ENCODE peak calls at places on chromosomes 13 and 19, in nine cellular contexts. One of them, this sample, is unnamed.

GRCh38 chr19:4297901-4298771 is 4.1 kb downstream of the TMIGD2 start:
- DNase-seq in ovary: no peak
- DNase-seq in lower lobe of right lung: no peak
- DNase-seq in cardiac muscle cell: no peak
- DNase-seq in pancreas: no peak
- DNase-seq in stomach: no peak
- DNase-seq in breast epithelium: no peak
- DNase-seq in left ventricle myocardium inferior: no peak
- DNase-seq in heart right ventricle: no peak
- DNase-seq in this sample: peak; percentile 43

GRCh38 chr13:43291289-43292055 is 268.1 kb downstream of the DNAJC15 start:
- DNase-seq in ovary: no peak
- DNase-seq in lower lobe of right lung: no peak
- DNase-seq in cardiac muscle cell: no peak
- DNase-seq in pancreas: no peak
- DNase-seq in stomach: no peak
- DNase-seq in breast epithelium: no peak
- DNase-seq in left ventricle myocardium inferior: no peak
- DNase-seq in heart right ventricle: no peak
- DNase-seq in this sample: no peak

GRCh38 chr19:1265611-1266115 is 3.5 kb upstream of the CIRBP start:
- DNase-seq in ovary: peak; percentile 75
- DNase-seq in lower lobe of right lung: peak; percentile 80
- DNase-seq in cardiac muscle cell: no peak
- DNase-seq in pancreas: no peak
- DNase-seq in stomach: no peak
- DNase-seq in breast epithelium: no peak
- DNase-seq in left ventricle myocardium inferior: peak; percentile 71
- DNase-seq in heart right ventricle: peak; percentile 63
- DNase-seq in this sample: peak; percentile 68

GRCh38 chr19:28632357-28633076 is 580.4 kb downstream of the UQCRFS1 start:
- DNase-seq in ovary: no peak
- DNase-seq in lower lobe of right lung: no peak
- DNase-seq in cardiac muscle cell: no peak
- DNase-seq in pancreas: no peak
- DNase-seq in stomach: no peak
- DNase-seq in breast epithelium: no peak
- DNase-seq in left ventricle myocardium inferior: no peak
- DNase-seq in heart right ventricle: no peak
- DNase-seq in this sample: no peak

GRCh38 chr13:95902736-95903135 is 150.5 kb downstream of the UGGT2 start:
- DNase-seq in ovary: no peak
- DNase-seq in lower lobe of right lung: no peak
- DNase-seq in cardiac muscle cell: no peak
- DNase-seq in pancreas: no peak
- DNase-seq in stomach: no peak
- DNase-seq in breast epithelium: no peak
- DNase-seq in left ventricle myocardium inferior: no peak
- DNase-seq in heart right ventricle: no peak
- DNase-seq in this sample: no peak

GRCh38 chr19:17872251-17873001 is 681 bp downstream of the SLC5A5 start:
- DNase-seq in ovary: no peak
- DNase-seq in lower lobe of right lung: no peak
- DNase-seq in cardiac muscle cell: no peak
- DNase-seq in pancreas: peak; percentile 72
- DNase-seq in stomach: no peak
- DNase-seq in breast epithelium: no peak
- DNase-seq in left ventricle myocardium inferior: no peak
- DNase-seq in heart right ventricle: no peak
- DNase-seq in this sample: no peak

GRCh38 chr13:74929436-74929835 is 552.5 kb downstream of the TBC1D4 start:
- DNase-seq in ovary: no peak
- DNase-seq in lower lobe of right lung: no peak
- DNase-seq in cardiac muscle cell: no peak
- DNase-seq in pancreas: no peak
- DNase-seq in stomach: no peak
- DNase-seq in breast epithelium: no peak
- DNase-seq in left ventricle myocardium inferior: no peak
- DNase-seq in heart right ventricle: no peak
- DNase-seq in this sample: no peak

GRCh38 chr13:96994030-96994848 is at the start of gene OXGR1:
- DNase-seq in ovary: no peak
- DNase-seq in lower lobe of right lung: peak; percentile 46
- DNase-seq in cardiac muscle cell: peak; percentile 11
- DNase-seq in pancreas: peak; percentile 71
- DNase-seq in stomach: no peak
- DNase-seq in breast epithelium: no peak
- DNase-seq in left ventricle myocardium inferior: no peak
- DNase-seq in heart right ventricle: no peak
- DNase-seq in this sample: peak; percentile 23

GRCh38 chr19:13872695-13873389 is 4.1 kb upstream of the NANOS3 start:
- DNase-seq in ovary: no peak
- DNase-seq in lower lobe of right lung: no peak
- DNase-seq in cardiac muscle cell: peak; percentile 70
- DNase-seq in pancreas: peak; percentile 74
- DNase-seq in stomach: no peak
- DNase-seq in breast epithelium: no peak
- DNase-seq in left ventricle myocardium inferior: no peak
- DNase-seq in heart right ventricle: peak; percentile 40
- DNase-seq in this sample: no peak

GRCh38 chr19:12664406-12665280 is 1.9 kb downstream of the MAN2B1 start:
- DNase-seq in ovary: no peak
- DNase-seq in lower lobe of right lung: no peak
- DNase-seq in cardiac muscle cell: peak; percentile 52
- DNase-seq in pancreas: no peak
- DNase-seq in stomach: no peak
- DNase-seq in breast epithelium: no peak
- DNase-seq in left ventricle myocardium inferior: no peak
- DNase-seq in heart right ventricle: no peak
- DNase-seq in this sample: peak; percentile 64

DNA sequence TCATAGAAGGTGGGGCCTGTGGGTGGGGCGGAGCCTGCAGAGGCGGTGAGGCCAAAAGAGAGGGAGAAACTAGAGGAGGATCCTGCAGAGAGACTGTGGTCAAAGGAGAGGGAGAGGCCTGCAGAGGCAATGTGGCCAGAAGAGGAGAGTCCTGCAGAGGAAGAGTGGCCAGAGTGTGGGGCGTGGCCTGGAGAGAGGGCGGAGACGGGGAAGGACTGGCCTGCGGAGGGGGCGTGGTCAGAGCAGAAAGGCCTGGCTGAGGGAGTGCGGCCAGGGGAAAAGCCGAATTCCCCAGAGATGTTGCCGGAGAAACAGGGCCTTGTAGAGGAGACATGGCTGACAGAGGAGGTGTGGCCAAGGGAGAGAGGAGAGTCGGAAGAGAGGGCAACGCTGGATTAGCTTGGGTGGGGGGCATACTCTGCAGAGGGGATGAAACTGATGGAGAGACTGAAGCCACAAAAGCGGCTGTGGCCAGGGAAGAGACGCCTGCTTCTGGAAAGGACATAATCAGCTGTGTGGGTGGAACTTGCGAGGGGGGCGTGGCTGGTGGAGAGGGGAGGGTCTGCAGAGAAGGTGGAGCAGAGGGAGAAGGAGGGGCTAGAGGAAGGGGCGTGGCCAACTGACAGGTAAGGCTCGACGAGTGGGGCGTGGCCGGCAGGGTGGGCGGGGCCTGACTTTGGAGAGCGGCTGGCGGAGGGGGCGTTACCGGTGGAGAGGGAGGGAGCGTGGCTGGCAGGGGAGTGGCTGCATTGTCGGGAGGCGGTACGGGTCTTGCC is 2.5 kb downstream of the PRR36 start:
- DNase-seq in ovary: peak; percentile 89
- DNase-seq in lower lobe of right lung: peak; percentile 96
- DNase-seq in cardiac muscle cell: peak; percentile 96
- DNase-seq in pancreas: peak; percentile 98
- DNase-seq in stomach: peak; percentile 97
- DNase-seq in breast epithelium: peak; percentile 93
- DNase-seq in left ventricle myocardium inferior: peak; percentile 84
- DNase-seq in heart right ventricle: peak; percentile 88
- DNase-seq in this sample: peak; percentile 98
- H3K4me3 ChIP-seq in ovary: peak overlapping the region; percentile 9
- H3K4me3 ChIP-seq in lower lobe of right lung: peak overlapping the region; percentile 29
- H3K4me3 ChIP-seq in cardiac muscle cell: peak overlapping the region; percentile 20
- H3K4me3 ChIP-seq in pancreas: peak overlapping the region; percentile 17
- H3K4me3 ChIP-seq in stomach: peak overlapping the region; percentile 17
- H3K4me3 ChIP-seq in breast epithelium: no peak overlapping the region
- H3K4me3 ChIP-seq in left ventricle myocardium inferior: peak overlapping the region; percentile 49
- H3K4me3 ChIP-seq in heart right ventricle: no peak overlapping the region
- H3K4me3 ChIP-seq in this sample: peak overlapping the region; percentile 52

GRCh38 chr13:31697290-31697689 is 42.0 kb upstream of the RXFP2 start:
- DNase-seq in ovary: no peak
- DNase-seq in lower lobe of right lung: no peak
- DNase-seq in cardiac muscle cell: no peak
- DNase-seq in pancreas: no peak
- DNase-seq in stomach: no peak
- DNase-seq in breast epithelium: no peak
- DNase-seq in left ventricle myocardium inferior: no peak
- DNase-seq in heart right ventricle: no peak
- DNase-seq in this sample: no peak

GRCh38 chr13:31703780-31704179 is 35.5 kb upstream of the RXFP2 start:
- DNase-seq in ovary: no peak
- DNase-seq in lower lobe of right lung: no peak
- DNase-seq in cardiac muscle cell: no peak
- DNase-seq in pancreas: no peak
- DNase-seq in stomach: no peak
- DNase-seq in breast epithelium: no peak
- DNase-seq in left ventricle myocardium inferior: no peak
- DNase-seq in heart right ventricle: no peak
- DNase-seq in this sample: no peak

DNA sequence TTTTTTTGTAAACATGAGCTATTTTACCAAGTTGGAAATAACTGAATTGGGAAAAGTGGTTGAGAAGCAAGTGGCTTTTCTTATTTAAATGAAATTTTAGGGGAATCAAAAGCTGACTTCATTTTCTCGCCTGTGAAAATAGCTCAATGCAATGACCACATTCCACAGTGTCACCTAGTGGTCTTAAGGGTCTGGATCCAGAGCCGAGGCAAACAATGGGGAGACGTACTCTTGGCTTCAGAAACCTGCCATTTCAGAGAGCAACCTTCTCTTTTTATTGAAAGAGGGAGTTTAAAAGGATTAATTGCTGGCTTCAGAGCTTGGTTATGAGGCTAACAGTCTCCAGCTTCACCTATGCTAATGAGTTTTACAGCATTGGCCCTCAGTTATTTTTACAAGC is 39.7 kb upstream of the RXFP2 start:
- DNase-seq in ovary: no peak
- DNase-seq in lower lobe of right lung: no peak
- DNase-seq in cardiac muscle cell: peak; percentile 23
- DNase-seq in pancreas: no peak
- DNase-seq in stomach: no peak
- DNase-seq in breast epithelium: no peak
- DNase-seq in left ventricle myocardium inferior: no peak
- DNase-seq in heart right ventricle: no peak
- DNase-seq in this sample: no peak
- TF ChIP-seq CTCF in ovary: no peak
- TF ChIP-seq CTCF in lower lobe of right lung: no peak
- TF ChIP-seq CTCF in cardiac muscle cell: peak; percentile 48
- TF ChIP-seq CTCF in pancreas: no peak
- TF ChIP-seq CTCF in stomach: no peak
- TF ChIP-seq CTCF in breast epithelium: no peak
- TF ChIP-seq CTCF in left ventricle myocardium inferior: peak; percentile 28
- TF ChIP-seq CTCF in heart right ventricle: no peak
- TF ChIP-seq CTCF in this sample: peak; percentile 50

GRCh38 chr19:7371001-7371400 is 22.3 kb downstream of the ARHGEF18 start:
- DNase-seq in ovary: no peak
- DNase-seq in lower lobe of right lung: no peak
- DNase-seq in cardiac muscle cell: no peak
- DNase-seq in pancreas: peak; percentile 10
- DNase-seq in stomach: no peak
- DNase-seq in breast epithelium: no peak
- DNase-seq in left ventricle myocardium inferior: no peak
- DNase-seq in heart right ventricle: no peak
- DNase-seq in this sample: no peak

GRCh38 chr19:7372810-7373209 is 24.1 kb downstream of the ARHGEF18 start:
- DNase-seq in ovary: no peak
- DNase-seq in lower lobe of right lung: peak; percentile 17
- DNase-seq in cardiac muscle cell: no peak
- DNase-seq in pancreas: peak; percentile 44
- DNase-seq in stomach: no peak
- DNase-seq in breast epithelium: no peak
- DNase-seq in left ventricle myocardium inferior: no peak
- DNase-seq in heart right ventricle: no peak
- DNase-seq in this sample: no peak

GRCh38 chr19:7373862-7374261 is 25.1 kb downstream of the ARHGEF18 start:
- DNase-seq in ovary: no peak
- DNase-seq in lower lobe of right lung: peak; percentile 37
- DNase-seq in cardiac muscle cell: no peak
- DNase-seq in pancreas: peak; percentile 7
- DNase-seq in stomach: no peak
- DNase-seq in breast epithelium: no peak
- DNase-seq in left ventricle myocardium inferior: no peak
- DNase-seq in heart right ventricle: no peak
- DNase-seq in this sample: no peak

GRCh38 chr19:7368456-7368855 is 19.7 kb downstream of the ARHGEF18 start:
- DNase-seq in ovary: peak; percentile 58
- DNase-seq in lower lobe of right lung: no peak
- DNase-seq in cardiac muscle cell: no peak
- DNase-seq in pancreas: peak; percentile 17
- DNase-seq in stomach: no peak
- DNase-seq in breast epithelium: no peak
- DNase-seq in left ventricle myocardium inferior: no peak
- DNase-seq in heart right ventricle: no peak
- DNase-seq in this sample: no peak

GRCh38 chr19:7370546-7370945 is 21.8 kb downstream of the ARHGEF18 start:
- DNase-seq in ovary: no peak
- DNase-seq in lower lobe of right lung: no peak
- DNase-seq in cardiac muscle cell: no peak
- DNase-seq in pancreas: no peak
- DNase-seq in stomach: no peak
- DNase-seq in breast epithelium: no peak
- DNase-seq in left ventricle myocardium inferior: no peak
- DNase-seq in heart right ventricle: no peak
- DNase-seq in this sample: no peak
- H3K36me3 ChIP-seq in ovary: no peaks in the 10 kb centered on the region
- H3K36me3 ChIP-seq in lower lobe of right lung: no peaks in the 10 kb centered on the region
- H3K36me3 ChIP-seq in cardiac muscle cell: no peaks in the 10 kb centered on the region
- H3K36me3 ChIP-seq in pancreas: no peaks in the 10 kb centered on the region
- H3K36me3 ChIP-seq in stomach: no peaks in the 10 kb centered on the region
- H3K36me3 ChIP-seq in breast epithelium: no peaks in the 10 kb centered on the region
- H3K36me3 ChIP-seq in left ventricle myocardium inferior: no peaks in the 10 kb centered on the region
- H3K36me3 ChIP-seq in heart right ventricle: no peaks in the 10 kb centered on the region
- H3K36me3 ChIP-seq in this sample: no peaks in the 10 kb centered on the region

DNA sequence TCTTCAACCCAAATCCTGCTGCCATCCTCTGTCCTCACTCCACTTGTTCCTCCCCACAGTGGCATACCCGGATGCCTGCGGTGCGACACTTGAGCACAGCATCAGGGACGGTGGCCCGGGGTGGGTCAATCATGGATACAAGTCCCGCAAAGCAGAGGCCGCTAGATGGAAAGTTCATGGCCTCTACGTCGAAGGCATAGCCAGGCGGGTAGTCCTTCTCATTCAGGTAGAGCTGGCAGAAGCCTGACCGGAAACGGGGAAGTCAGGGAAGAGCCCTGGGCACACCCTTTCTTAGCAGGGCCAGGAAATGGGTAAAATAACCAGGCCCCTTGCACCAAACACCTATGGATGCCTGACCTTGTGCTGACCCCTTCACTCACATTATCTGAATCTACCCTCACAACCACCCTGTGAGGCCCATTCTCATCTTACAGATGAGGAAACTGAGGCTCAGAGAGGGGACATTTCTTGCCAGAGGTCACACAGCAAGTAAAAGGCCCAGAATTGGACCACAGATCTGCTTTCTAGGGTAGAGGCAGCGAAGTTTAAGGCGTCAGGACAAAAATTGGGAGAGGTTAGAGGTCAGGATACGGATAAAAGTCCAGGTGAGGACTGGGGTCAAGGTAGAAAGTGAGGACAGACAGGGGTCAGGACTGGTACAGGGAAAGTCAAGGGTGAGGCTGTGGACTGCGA is 6.5 kb downstream of the ATP4A start:
- DNase-seq in ovary: no peak
- DNase-seq in lower lobe of right lung: no peak
- DNase-seq in cardiac muscle cell: no peak
- DNase-seq in pancreas: no peak
- DNase-seq in stomach: no peak
- DNase-seq in breast epithelium: no peak
- DNase-seq in left ventricle myocardium inferior: no peak
- DNase-seq in heart right ventricle: no peak
- DNase-seq in this sample: no peak
- H3K4me3 ChIP-seq in ovary: no peak overlapping the region
- H3K4me3 ChIP-seq in lower lobe of right lung: no peak overlapping the region
- H3K4me3 ChIP-seq in cardiac muscle cell: peak overlapping the region; percentile 38
- H3K4me3 ChIP-seq in pancreas: no peak overlapping the region
- H3K4me3 ChIP-seq in stomach: no peak overlapping the region
- H3K4me3 ChIP-seq in breast epithelium: no peak overlapping the region
- H3K4me3 ChIP-seq in left ventricle myocardium inferior: peak overlapping the region; percentile 56
- H3K4me3 ChIP-seq in heart right ventricle: no peak overlapping the region
- H3K4me3 ChIP-seq in this sample: peak overlapping the region; percentile 62

This sample was measured in BE2C.